ENCODE peak calls at places on chromosome 11, in seven cellular contexts. One of them, this sample, is unnamed.

GRCh38 chr11:129346916-129347315 is 28.7 kb upstream of the BARX2 start:
- DNase-seq in ACHN: no peak
- DNase-seq in mucosa of descending colon: no peak
- DNase-seq in type B pancreatic cell: no peak
- DNase-seq in SHP77 treated with DMSO at 0.1 percent for 48 hours: no peak
- DNase-seq in stimulated activated CD8-positive, alpha-beta memory T cell treated with anti-CD3 and anti-CD28 coated beads, Interleukin-2, amount 100 ng/mL, for 1 hour: no peak
- DNase-seq in stimulated activated CD4-positive, alpha-beta T cell treated with anti-CD3 and anti-CD28 coated beads, Interleukin-15, amount 100 ng/mL, for 48 hours: no peak
- DNase-seq in this sample: no peak

GRCh38 chr11:38927993-38928392 is 2330.0 kb upstream of the RAG2 start:
- DNase-seq in ACHN: no peak
- DNase-seq in mucosa of descending colon: no peak
- DNase-seq in type B pancreatic cell: no peak
- DNase-seq in SHP77 treated with DMSO at 0.1 percent for 48 hours: no peak
- DNase-seq in stimulated activated CD8-positive, alpha-beta memory T cell treated with anti-CD3 and anti-CD28 coated beads, Interleukin-2, amount 100 ng/mL, for 1 hour: no peak
- DNase-seq in stimulated activated CD4-positive, alpha-beta T cell treated with anti-CD3 and anti-CD28 coated beads, Interleukin-15, amount 100 ng/mL, for 48 hours: no peak
- DNase-seq in this sample: no peak

GRCh38 chr11:68632802-68633201 is 51.5 kb upstream of the GAL start:
- DNase-seq in ACHN: peak
- DNase-seq in mucosa of descending colon: peak
- DNase-seq in type B pancreatic cell: no peak
- DNase-seq in SHP77 treated with DMSO at 0.1 percent for 48 hours: peak
- DNase-seq in stimulated activated CD8-positive, alpha-beta memory T cell treated with anti-CD3 and anti-CD28 coated beads, Interleukin-2, amount 100 ng/mL, for 1 hour: peak
- DNase-seq in stimulated activated CD4-positive, alpha-beta T cell treated with anti-CD3 and anti-CD28 coated beads, Interleukin-15, amount 100 ng/mL, for 48 hours: no peak
- DNase-seq in this sample: no peak

GRCh38 chr11:19242184-19242932 is 1.6 kb upstream of the E2F8 start:
- DNase-seq in ACHN: no peak
- DNase-seq in mucosa of descending colon: peak
- DNase-seq in type B pancreatic cell: no peak
- DNase-seq in SHP77 treated with DMSO at 0.1 percent for 48 hours: no peak
- DNase-seq in stimulated activated CD8-positive, alpha-beta memory T cell treated with anti-CD3 and anti-CD28 coated beads, Interleukin-2, amount 100 ng/mL, for 1 hour: no peak
- DNase-seq in stimulated activated CD4-positive, alpha-beta T cell treated with anti-CD3 and anti-CD28 coated beads, Interleukin-15, amount 100 ng/mL, for 48 hours: no peak
- DNase-seq in this sample: peak

GRCh38 chr11:126132319-126132718 is 69.7 kb upstream of the CDON start:
- DNase-seq in ACHN: no peak
- DNase-seq in mucosa of descending colon: peak
- DNase-seq in type B pancreatic cell: no peak
- DNase-seq in SHP77 treated with DMSO at 0.1 percent for 48 hours: no peak
- DNase-seq in stimulated activated CD8-positive, alpha-beta memory T cell treated with anti-CD3 and anti-CD28 coated beads, Interleukin-2, amount 100 ng/mL, for 1 hour: no peak
- DNase-seq in stimulated activated CD4-positive, alpha-beta T cell treated with anti-CD3 and anti-CD28 coated beads, Interleukin-15, amount 100 ng/mL, for 48 hours: no peak
- DNase-seq in this sample: peak

GRCh38 chr11:14902650-14903350 is 10.8 kb upstream of the CYP2R1 start:
- DNase-seq in ACHN: peak
- DNase-seq in mucosa of descending colon: no peak
- DNase-seq in type B pancreatic cell: no peak
- DNase-seq in SHP77 treated with DMSO at 0.1 percent for 48 hours: no peak
- DNase-seq in stimulated activated CD8-positive, alpha-beta memory T cell treated with anti-CD3 and anti-CD28 coated beads, Interleukin-2, amount 100 ng/mL, for 1 hour: no peak
- DNase-seq in stimulated activated CD4-positive, alpha-beta T cell treated with anti-CD3 and anti-CD28 coated beads, Interleukin-15, amount 100 ng/mL, for 48 hours: no peak
- DNase-seq in this sample: no peak

GRCh38 chr11:112885744-112886706 is 75.2 kb upstream of the NCAM1 start:
- DNase-seq in ACHN: no peak
- DNase-seq in mucosa of descending colon: no peak
- DNase-seq in type B pancreatic cell: no peak
- DNase-seq in SHP77 treated with DMSO at 0.1 percent for 48 hours: no peak
- DNase-seq in stimulated activated CD8-positive, alpha-beta memory T cell treated with anti-CD3 and anti-CD28 coated beads, Interleukin-2, amount 100 ng/mL, for 1 hour: no peak
- DNase-seq in stimulated activated CD4-positive, alpha-beta T cell treated with anti-CD3 and anti-CD28 coated beads, Interleukin-15, amount 100 ng/mL, for 48 hours: no peak
- DNase-seq in this sample: no peak

GRCh38 chr11:27716850-27717249 is 16.6 kb upstream of the BDNF start:
- DNase-seq in ACHN: peak
- DNase-seq in mucosa of descending colon: no peak
- DNase-seq in type B pancreatic cell: no peak
- DNase-seq in SHP77 treated with DMSO at 0.1 percent for 48 hours: no peak
- DNase-seq in stimulated activated CD8-positive, alpha-beta memory T cell treated with anti-CD3 and anti-CD28 coated beads, Interleukin-2, amount 100 ng/mL, for 1 hour: no peak
- DNase-seq in stimulated activated CD4-positive, alpha-beta T cell treated with anti-CD3 and anti-CD28 coated beads, Interleukin-15, amount 100 ng/mL, for 48 hours: no peak
- DNase-seq in this sample: no peak

GRCh38 chr11:34413263-34413662 is 25.5 kb upstream of the CAT start:
- DNase-seq in ACHN: no peak
- DNase-seq in mucosa of descending colon: no peak
- DNase-seq in type B pancreatic cell: no peak
- DNase-seq in SHP77 treated with DMSO at 0.1 percent for 48 hours: no peak
- DNase-seq in stimulated activated CD8-positive, alpha-beta memory T cell treated with anti-CD3 and anti-CD28 coated beads, Interleukin-2, amount 100 ng/mL, for 1 hour: no peak
- DNase-seq in stimulated activated CD4-positive, alpha-beta T cell treated with anti-CD3 and anti-CD28 coated beads, Interleukin-15, amount 100 ng/mL, for 48 hours: no peak
- DNase-seq in this sample: no peak

GRCh38 chr11:78032090-78032489 is 9.0 kb upstream of the KCTD14 start:
- DNase-seq in ACHN: no peak
- DNase-seq in mucosa of descending colon: no peak
- DNase-seq in type B pancreatic cell: no peak
- DNase-seq in SHP77 treated with DMSO at 0.1 percent for 48 hours: no peak
- DNase-seq in stimulated activated CD8-positive, alpha-beta memory T cell treated with anti-CD3 and anti-CD28 coated beads, Interleukin-2, amount 100 ng/mL, for 1 hour: no peak
- DNase-seq in stimulated activated CD4-positive, alpha-beta T cell treated with anti-CD3 and anti-CD28 coated beads, Interleukin-15, amount 100 ng/mL, for 48 hours: no peak
- DNase-seq in this sample: no peak

GRCh38 chr11:70487160-70487559 is 88.8 kb downstream of the CTTN start:
- DNase-seq in ACHN: no peak
- DNase-seq in mucosa of descending colon: peak
- DNase-seq in type B pancreatic cell: no peak
- DNase-seq in SHP77 treated with DMSO at 0.1 percent for 48 hours: no peak
- DNase-seq in stimulated activated CD8-positive, alpha-beta memory T cell treated with anti-CD3 and anti-CD28 coated beads, Interleukin-2, amount 100 ng/mL, for 1 hour: no peak
- DNase-seq in stimulated activated CD4-positive, alpha-beta T cell treated with anti-CD3 and anti-CD28 coated beads, Interleukin-15, amount 100 ng/mL, for 48 hours: no peak
- DNase-seq in this sample: no peak

GRCh38 chr11:70667767-70668166 is 269.4 kb downstream of the CTTN start:
- DNase-seq in ACHN: no peak
- DNase-seq in mucosa of descending colon: no peak
- DNase-seq in type B pancreatic cell: no peak
- DNase-seq in SHP77 treated with DMSO at 0.1 percent for 48 hours: no peak
- DNase-seq in stimulated activated CD8-positive, alpha-beta memory T cell treated with anti-CD3 and anti-CD28 coated beads, Interleukin-2, amount 100 ng/mL, for 1 hour: no peak
- DNase-seq in stimulated activated CD4-positive, alpha-beta T cell treated with anti-CD3 and anti-CD28 coated beads, Interleukin-15, amount 100 ng/mL, for 48 hours: no peak
- DNase-seq in this sample: no peak

GRCh38 chr11:106880121-106880520 is 138.2 kb downstream of the GUCY1A2 start:
- DNase-seq in ACHN: no peak
- DNase-seq in mucosa of descending colon: no peak
- DNase-seq in type B pancreatic cell: no peak
- DNase-seq in SHP77 treated with DMSO at 0.1 percent for 48 hours: no peak
- DNase-seq in stimulated activated CD8-positive, alpha-beta memory T cell treated with anti-CD3 and anti-CD28 coated beads, Interleukin-2, amount 100 ng/mL, for 1 hour: no peak
- DNase-seq in stimulated activated CD4-positive, alpha-beta T cell treated with anti-CD3 and anti-CD28 coated beads, Interleukin-15, amount 100 ng/mL, for 48 hours: no peak
- DNase-seq in this sample: no peak

GRCh38 chr11:112526699-112527410 is 266.2 kb upstream of the PLET1 start:
- DNase-seq in ACHN: no peak
- DNase-seq in mucosa of descending colon: no peak
- DNase-seq in type B pancreatic cell: no peak
- DNase-seq in SHP77 treated with DMSO at 0.1 percent for 48 hours: no peak
- DNase-seq in stimulated activated CD8-positive, alpha-beta memory T cell treated with anti-CD3 and anti-CD28 coated beads, Interleukin-2, amount 100 ng/mL, for 1 hour: no peak
- DNase-seq in stimulated activated CD4-positive, alpha-beta T cell treated with anti-CD3 and anti-CD28 coated beads, Interleukin-15, amount 100 ng/mL, for 48 hours: peak
- DNase-seq in this sample: no peak

GRCh38 chr11:60982184-60982583 is 10.7 kb downstream of the CD6 start:
- DNase-seq in ACHN: no peak
- DNase-seq in mucosa of descending colon: no peak
- DNase-seq in type B pancreatic cell: no peak
- DNase-seq in SHP77 treated with DMSO at 0.1 percent for 48 hours: no peak
- DNase-seq in stimulated activated CD8-positive, alpha-beta memory T cell treated with anti-CD3 and anti-CD28 coated beads, Interleukin-2, amount 100 ng/mL, for 1 hour: no peak
- DNase-seq in stimulated activated CD4-positive, alpha-beta T cell treated with anti-CD3 and anti-CD28 coated beads, Interleukin-15, amount 100 ng/mL, for 48 hours: no peak
- DNase-seq in this sample: no peak

GRCh38 chr11:60918941-60919275 is 5.0 kb downstream of the TMEM109 start:
- DNase-seq in ACHN: peak
- DNase-seq in mucosa of descending colon: no peak
- DNase-seq in type B pancreatic cell: no peak
- DNase-seq in SHP77 treated with DMSO at 0.1 percent for 48 hours: no peak
- DNase-seq in stimulated activated CD8-positive, alpha-beta memory T cell treated with anti-CD3 and anti-CD28 coated beads, Interleukin-2, amount 100 ng/mL, for 1 hour: no peak
- DNase-seq in stimulated activated CD4-positive, alpha-beta T cell treated with anti-CD3 and anti-CD28 coated beads, Interleukin-15, amount 100 ng/mL, for 48 hours: no peak
- DNase-seq in this sample: no peak

GRCh38 chr11:103035656-103036434 is 56.1 kb downstream of the DCUN1D5 start:
- DNase-seq in ACHN: peak
- DNase-seq in mucosa of descending colon: no peak
- DNase-seq in type B pancreatic cell: no peak
- DNase-seq in SHP77 treated with DMSO at 0.1 percent for 48 hours: peak
- DNase-seq in stimulated activated CD8-positive, alpha-beta memory T cell treated with anti-CD3 and anti-CD28 coated beads, Interleukin-2, amount 100 ng/mL, for 1 hour: no peak
- DNase-seq in stimulated activated CD4-positive, alpha-beta T cell treated with anti-CD3 and anti-CD28 coated beads, Interleukin-15, amount 100 ng/mL, for 48 hours: no peak
- DNase-seq in this sample: no peak

GRCh38 chr11:69463181-69463891 is 18.1 kb upstream of the LINC01488 start:
- DNase-seq in ACHN: no peak
- DNase-seq in mucosa of descending colon: peak
- DNase-seq in type B pancreatic cell: no peak
- DNase-seq in SHP77 treated with DMSO at 0.1 percent for 48 hours: no peak
- DNase-seq in stimulated activated CD8-positive, alpha-beta memory T cell treated with anti-CD3 and anti-CD28 coated beads, Interleukin-2, amount 100 ng/mL, for 1 hour: no peak
- DNase-seq in stimulated activated CD4-positive, alpha-beta T cell treated with anti-CD3 and anti-CD28 coated beads, Interleukin-15, amount 100 ng/mL, for 48 hours: no peak
- DNase-seq in this sample: peak

GRCh38 chr11:69654001-69654659 is 13.2 kb downstream of the CCND1 start:
- DNase-seq in ACHN: no peak
- DNase-seq in mucosa of descending colon: no peak
- DNase-seq in type B pancreatic cell: no peak
- DNase-seq in SHP77 treated with DMSO at 0.1 percent for 48 hours: no peak
- DNase-seq in stimulated activated CD8-positive, alpha-beta memory T cell treated with anti-CD3 and anti-CD28 coated beads, Interleukin-2, amount 100 ng/mL, for 1 hour: no peak
- DNase-seq in stimulated activated CD4-positive, alpha-beta T cell treated with anti-CD3 and anti-CD28 coated beads, Interleukin-15, amount 100 ng/mL, for 48 hours: no peak
- DNase-seq in this sample: no peak

GRCh38 chr11:18958221-18958910 is 19.2 kb upstream of the MRGPRX1 start:
- DNase-seq in ACHN: no peak
- DNase-seq in mucosa of descending colon: no peak
- DNase-seq in type B pancreatic cell: no peak
- DNase-seq in SHP77 treated with DMSO at 0.1 percent for 48 hours: no peak
- DNase-seq in stimulated activated CD8-positive, alpha-beta memory T cell treated with anti-CD3 and anti-CD28 coated beads, Interleukin-2, amount 100 ng/mL, for 1 hour: no peak
- DNase-seq in stimulated activated CD4-positive, alpha-beta T cell treated with anti-CD3 and anti-CD28 coated beads, Interleukin-15, amount 100 ng/mL, for 48 hours: no peak
- DNase-seq in this sample: no peak